ENCODE peak calls at places on chromosomes 3 and 15, in four cellular contexts. One of them, this sample, is unnamed.

GRCh38 chr3:49260711-49261357 is 16.2 kb downstream of the C3orf62 start:
- DNase-seq in HepG2: peak; percentile 36
- DNase-seq in K562: no peak
- DNase-seq in GM12878: no peak
- DNase-seq in this sample: no peak

GRCh38 chr3:185648396-185648795 is 62.3 kb downstream of the SENP2 start:
- DNase-seq in HepG2: no peak
- DNase-seq in K562: no peak
- DNase-seq in GM12878: no peak
- DNase-seq in this sample: no peak

GRCh38 chr15:94206463-94207167 is 24.7 kb upstream of the MCTP2 start:
- DNase-seq in HepG2: no peak
- DNase-seq in K562: no peak
- DNase-seq in GM12878: no peak
- DNase-seq in this sample: no peak

GRCh38 chr15:100879461-100880138 is at the start of gene ALDH1A3:
- DNase-seq in HepG2: no peak
- DNase-seq in K562: no peak
- DNase-seq in GM12878: no peak
- DNase-seq in this sample: peak; percentile 75

GRCh38 chr3:194711286-194711685 is 25.6 kb downstream of the FAM43A start:
- DNase-seq in HepG2: no peak
- DNase-seq in K562: no peak
- DNase-seq in GM12878: no peak
- DNase-seq in this sample: no peak

GRCh38 chr3:173893066-173893465 is 495.5 kb downstream of the NLGN1 start:
- DNase-seq in HepG2: no peak
- DNase-seq in K562: no peak
- DNase-seq in GM12878: no peak
- DNase-seq in this sample: no peak

GRCh38 chr3:45664558-45664957 is 24.6 kb upstream of the SACM1L start:
- DNase-seq in HepG2: peak; percentile 18
- DNase-seq in K562: no peak
- DNase-seq in GM12878: peak; percentile 48
- DNase-seq in this sample: no peak

GRCh38 chr3:138012526-138012925 is 2.6 kb downstream of the CLDN18 start:
- DNase-seq in HepG2: no peak
- DNase-seq in K562: no peak
- DNase-seq in GM12878: no peak
- DNase-seq in this sample: no peak

GRCh38 chr3:97485206-97485605 is 279.4 kb upstream of the ARL6 start:
- DNase-seq in HepG2: no peak
- DNase-seq in K562: no peak
- DNase-seq in GM12878: no peak
- DNase-seq in this sample: no peak

GRCh38 chr3:70870576-70870975 is 558.1 kb upstream of the MDFIC2 start:
- DNase-seq in HepG2: no peak
- DNase-seq in K562: no peak
- DNase-seq in GM12878: no peak
- DNase-seq in this sample: no peak

GRCh38 chr3:73451276-73451973 is 173.3 kb downstream of the PDZRN3 start:
- DNase-seq in HepG2: no peak
- DNase-seq in K562: no peak
- DNase-seq in GM12878: peak; percentile 23
- DNase-seq in this sample: no peak

GRCh38 chr3:84959470-84960380 is 936 bp downstream of the CADM2 start:
- DNase-seq in HepG2: no peak
- DNase-seq in K562: no peak
- DNase-seq in GM12878: no peak
- DNase-seq in this sample: peak; percentile 18

GRCh38 chr3:114498779-114499370 is 205.0 kb downstream of the TIGIT start:
- DNase-seq in HepG2: peak; percentile 13
- DNase-seq in K562: peak; percentile 22
- DNase-seq in GM12878: no peak
- DNase-seq in this sample: peak; percentile 27

GRCh38 chr3:119529883-119530282 is 29.5 kb downstream of the CD80 start:
- DNase-seq in HepG2: no peak
- DNase-seq in K562: no peak
- DNase-seq in GM12878: no peak
- DNase-seq in this sample: no peak

GRCh38 chr15:52392008-52392687 is 96.5 kb upstream of the MYO5C start:
- DNase-seq in HepG2: no peak
- DNase-seq in K562: no peak
- DNase-seq in GM12878: no peak
- DNase-seq in this sample: no peak

GRCh38 chr15:70853270-70853854 is 595 bp downstream of the LARP6 start:
- DNase-seq in HepG2: no peak
- DNase-seq in K562: no peak
- DNase-seq in GM12878: no peak
- DNase-seq in this sample: peak; percentile 50

GRCh38 chr15:58139631-58140522 is 1.7 kb downstream of the AQP9 start:
- DNase-seq in HepG2: no peak
- DNase-seq in K562: no peak
- DNase-seq in GM12878: no peak
- DNase-seq in this sample: no peak

GRCh38 chr3:61627768-61628185 is 66.4 kb downstream of the PTPRG start:
- DNase-seq in HepG2: peak; percentile 95
- DNase-seq in K562: no peak
- DNase-seq in GM12878: no peak
- DNase-seq in this sample: no peak

GRCh38 chr3:52539010-52539653 is 2.7 kb downstream of the UQCC5 start:
- DNase-seq in HepG2: no peak
- DNase-seq in K562: no peak
- DNase-seq in GM12878: no peak
- DNase-seq in this sample: no peak

GRCh38 chr3:10196389-10197052 is 31.8 kb downstream of the IRAK2 start:
- DNase-seq in HepG2: no peak
- DNase-seq in K562: no peak
- DNase-seq in GM12878: peak; percentile 40
- DNase-seq in this sample: no peak

GRCh38 chr15:25849431-25849921 is 13.7 kb downstream of the ATP10A start:
- DNase-seq in HepG2: no peak
- DNase-seq in K562: no peak
- DNase-seq in GM12878: no peak
- DNase-seq in this sample: no peak

GRCh38 chr15:36878745-36879262 is 221.5 kb downstream of the MEIS2 start:
- DNase-seq in HepG2: no peak
- DNase-seq in K562: no peak
- DNase-seq in GM12878: no peak
- DNase-seq in this sample: no peak

GRCh38 chr15:89999676-90000174 is 1.4 kb upstream of the ZNF710 start:
- DNase-seq in HepG2: no peak
- DNase-seq in K562: peak; percentile 22
- DNase-seq in GM12878: no peak
- DNase-seq in this sample: no peak

GRCh38 chr15:99696096-99696495 is 37.1 kb downstream of the LYSMD4 start:
- DNase-seq in HepG2: no peak
- DNase-seq in K562: no peak
- DNase-seq in GM12878: no peak
- DNase-seq in this sample: no peak

GRCh38 chr3:125003369-125003853 is 52.4 kb downstream of the HEG1 start:
- DNase-seq in HepG2: peak; percentile 98
- DNase-seq in K562: no peak
- DNase-seq in GM12878: no peak
- DNase-seq in this sample: no peak

GRCh38 chr15:75844629-75845390 is 1.6 kb downstream of the UBE2Q2 start:
- DNase-seq in HepG2: no peak
- DNase-seq in K562: no peak
- DNase-seq in GM12878: no peak
- DNase-seq in this sample: no peak

GRCh38 chr3:102090646-102091045 is 241.3 kb downstream of the NFKBIZ start:
- DNase-seq in HepG2: no peak
- DNase-seq in K562: no peak
- DNase-seq in GM12878: no peak
- DNase-seq in this sample: no peak

GRCh38 chr3:102091358-102091757 is 242.0 kb downstream of the NFKBIZ start:
- DNase-seq in HepG2: no peak
- DNase-seq in K562: no peak
- DNase-seq in GM12878: no peak
- DNase-seq in this sample: no peak

GRCh38 chr3:102089182-102089581 is 239.9 kb downstream of the NFKBIZ start:
- DNase-seq in HepG2: no peak
- DNase-seq in K562: no peak
- DNase-seq in GM12878: no peak
- DNase-seq in this sample: no peak

GRCh38 chr3:102087236-102087635 is 237.9 kb downstream of the NFKBIZ start:
- DNase-seq in HepG2: no peak
- DNase-seq in K562: no peak
- DNase-seq in GM12878: no peak
- DNase-seq in this sample: no peak

GRCh38 chr3:102089904-102090492 is 240.7 kb downstream of the NFKBIZ start:
- DNase-seq in HepG2: no peak
- DNase-seq in K562: no peak
- DNase-seq in GM12878: no peak
- DNase-seq in this sample: peak; percentile 63
- TF ChIP-seq FOXM1 in HepG2: no peak
- TF ChIP-seq FOXM1 in K562: no peak
- TF ChIP-seq FOXM1 in GM12878: no peak
- TF ChIP-seq FOXM1 in this sample: peak; percentile 22

DNA sequence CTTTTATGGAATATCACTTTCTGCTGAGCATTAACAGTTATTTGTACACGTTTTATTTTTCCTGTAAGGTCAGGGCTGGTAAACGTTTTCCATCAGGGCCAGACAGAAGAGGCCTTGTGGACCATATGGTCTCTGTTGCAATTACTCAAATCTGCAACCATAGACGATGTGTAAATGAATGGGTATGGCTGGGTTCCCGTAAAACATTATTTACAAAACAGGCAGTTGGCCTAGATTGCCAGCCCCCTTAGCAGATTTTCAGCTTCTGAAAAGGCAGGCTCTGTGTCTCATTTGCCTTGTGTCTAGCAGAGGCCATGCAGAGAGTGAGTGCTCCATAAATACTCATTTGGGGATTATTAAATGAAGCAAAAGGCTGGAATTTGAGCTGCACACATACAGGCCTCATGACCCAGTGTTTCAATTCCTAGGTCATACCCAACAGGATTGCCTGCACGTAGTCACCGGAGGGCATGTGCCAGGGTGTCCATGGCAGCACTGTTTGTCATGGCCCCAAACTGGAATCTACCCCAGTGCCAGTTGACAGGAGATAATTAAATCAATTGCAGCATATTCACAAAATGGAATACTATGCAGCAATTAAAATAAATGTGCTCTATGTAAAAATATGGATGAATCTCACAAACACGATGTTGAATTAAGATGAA is 51.3 kb downstream of the GPD1L start:
- DNase-seq in HepG2: no peak
- DNase-seq in K562: no peak
- DNase-seq in GM12878: no peak
- DNase-seq in this sample: no peak
- TF ChIP-seq TARDBP in HepG2: no peak
- TF ChIP-seq TARDBP in K562: no peak
- TF ChIP-seq TARDBP in GM12878: no peak
- TF ChIP-seq TARDBP in this sample: no peak

GRCh38 chr3:127822166-127822835 is at the start of gene MGLL:
- DNase-seq in HepG2: no peak
- DNase-seq in K562: no peak
- DNase-seq in GM12878: no peak
- DNase-seq in this sample: peak; percentile 40
- TF ChIP-seq SP1 in HepG2: no peak
- TF ChIP-seq SP1 in K562: no peak
- TF ChIP-seq SP1 in GM12878: no peak
- TF ChIP-seq SP1 in this sample: no peak

DNA sequence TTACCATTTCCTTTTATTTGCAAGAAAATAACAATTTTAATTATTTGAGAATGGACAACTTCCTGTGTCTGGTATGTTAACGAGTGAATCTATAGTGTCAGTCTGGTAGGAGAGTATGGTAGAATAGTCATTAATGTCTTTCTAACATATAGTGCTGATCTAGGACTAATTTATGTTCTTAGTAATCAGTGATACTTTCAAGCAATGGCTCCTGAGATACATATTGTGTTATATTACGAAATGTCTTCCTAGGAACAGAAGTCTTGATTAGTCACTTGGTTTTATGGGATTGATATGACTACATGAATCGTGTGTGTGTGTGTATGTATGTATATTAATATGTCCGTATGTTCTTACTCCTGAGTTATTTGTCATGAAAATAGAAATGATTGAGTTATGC is 66.6 kb upstream of the PAQR5 start:
- DNase-seq in HepG2: no peak
- DNase-seq in K562: no peak
- DNase-seq in GM12878: no peak
- DNase-seq in this sample: no peak
- TF ChIP-seq FOXM1 in HepG2: no peak
- TF ChIP-seq FOXM1 in K562: no peak
- TF ChIP-seq FOXM1 in GM12878: no peak
- TF ChIP-seq FOXM1 in this sample: no peak

GRCh38 chr3:170643831-170644230 is 58.0 kb upstream of the SLC7A14 start:
- DNase-seq in HepG2: no peak
- DNase-seq in K562: no peak
- DNase-seq in GM12878: no peak
- DNase-seq in this sample: no peak

GRCh38 chr3:170644711-170645110 is 58.8 kb upstream of the SLC7A14 start:
- DNase-seq in HepG2: no peak
- DNase-seq in K562: no peak
- DNase-seq in GM12878: no peak
- DNase-seq in this sample: no peak

GRCh38 chr3:170641510-170642236 is 55.8 kb upstream of the SLC7A14 start:
- DNase-seq in HepG2: no peak
- DNase-seq in K562: no peak
- DNase-seq in GM12878: no peak
- DNase-seq in this sample: no peak

GRCh38 chr3:170640737-170641171 is 54.9 kb upstream of the SLC7A14 start:
- DNase-seq in HepG2: no peak
- DNase-seq in K562: no peak
- DNase-seq in GM12878: no peak
- DNase-seq in this sample: no peak

DNA sequence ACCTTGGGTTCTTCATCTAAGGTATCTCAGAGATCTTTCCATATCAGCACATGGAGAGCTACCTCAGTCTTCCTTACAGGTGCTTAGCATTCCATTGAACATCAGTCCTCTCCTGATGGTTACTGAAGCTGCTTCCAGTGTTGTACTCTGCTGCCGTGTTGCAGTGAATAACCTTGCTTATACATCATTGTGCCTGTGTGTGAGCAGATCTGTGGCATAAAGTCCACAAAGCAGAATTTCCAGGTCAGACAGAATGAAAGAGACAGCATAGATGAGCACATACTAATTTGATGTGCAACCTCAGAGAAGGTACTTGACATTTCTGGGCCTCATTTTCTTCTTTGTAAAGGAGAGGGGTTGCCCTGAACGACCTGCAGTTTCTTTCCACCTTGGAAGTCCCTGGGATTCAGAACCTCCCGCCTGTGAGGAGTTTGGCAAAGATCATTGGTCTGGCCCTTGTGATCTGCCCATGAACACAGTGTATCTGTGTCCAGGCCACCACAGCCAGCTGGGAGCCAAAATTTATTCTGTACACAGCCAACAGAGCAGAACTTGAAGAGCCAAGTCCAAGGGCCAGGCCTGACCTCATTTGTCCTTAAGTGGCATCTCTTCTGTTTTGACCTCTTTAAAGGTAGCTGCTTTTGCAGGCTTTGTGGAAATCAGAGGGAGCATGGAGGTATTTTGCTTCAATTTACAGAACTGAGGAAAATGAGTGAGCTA is 57.2 kb upstream of the SLC7A14 start:
- DNase-seq in HepG2: no peak
- DNase-seq in K562: no peak
- DNase-seq in GM12878: no peak
- DNase-seq in this sample: no peak
- TF ChIP-seq TARDBP in HepG2: no peak
- TF ChIP-seq TARDBP in K562: no peak
- TF ChIP-seq TARDBP in GM12878: no peak
- TF ChIP-seq TARDBP in this sample: no peak

This sample was measured in HEK293T.